ENCODE peak calls at places on chromosomes 4 and X, in eight cellular contexts. One of them, this sample, is unnamed.

GRCh38 chr4:138952405-138952804 is 63.2 kb upstream of the NOCT start:
- DNase-seq in dorsolateral prefrontal cortex: no peak
- DNase-seq in ovary: no peak
- DNase-seq in cardiac muscle cell: no peak
- DNase-seq in esophagus squamous epithelium: no peak
- DNase-seq in fibroblast of mammary gland: peak
- DNase-seq in fibroblast of lung: no peak
- DNase-seq in foreskin fibroblast: no peak
- DNase-seq in this sample: no peak

GRCh38 chr4:56641494-56642051 is 39.5 kb downstream of the HOPX start:
- DNase-seq in dorsolateral prefrontal cortex: no peak
- DNase-seq in ovary: no peak
- DNase-seq in cardiac muscle cell: no peak
- DNase-seq in esophagus squamous epithelium: no peak
- DNase-seq in fibroblast of mammary gland: peak
- DNase-seq in fibroblast of lung: peak
- DNase-seq in foreskin fibroblast: peak
- DNase-seq in this sample: peak

GRCh38 chr4:7186516-7187296 is 5.6 kb upstream of the SORCS2 start:
- DNase-seq in dorsolateral prefrontal cortex: no peak
- DNase-seq in ovary: no peak
- DNase-seq in cardiac muscle cell: no peak
- DNase-seq in esophagus squamous epithelium: no peak
- DNase-seq in fibroblast of mammary gland: no peak
- DNase-seq in fibroblast of lung: no peak
- DNase-seq in foreskin fibroblast: no peak
- DNase-seq in this sample: no peak

GRCh38 chr4:53455766-53456165 is 78.3 kb downstream of the FIP1L1 start:
- DNase-seq in dorsolateral prefrontal cortex: no peak
- DNase-seq in ovary: no peak
- DNase-seq in cardiac muscle cell: no peak
- DNase-seq in esophagus squamous epithelium: no peak
- DNase-seq in fibroblast of mammary gland: peak
- DNase-seq in fibroblast of lung: no peak
- DNase-seq in foreskin fibroblast: no peak
- DNase-seq in this sample: no peak

GRCh38 chrX:10875995-10876394 is 235.1 kb upstream of the HCCS start:
- DNase-seq in dorsolateral prefrontal cortex: no peak
- DNase-seq in ovary: no peak
- DNase-seq in cardiac muscle cell: no peak
- DNase-seq in esophagus squamous epithelium: no peak
- DNase-seq in fibroblast of mammary gland: no peak
- DNase-seq in fibroblast of lung: no peak
- DNase-seq in foreskin fibroblast: no peak
- DNase-seq in this sample: no peak

GRCh38 chr4:168560835-168561210 is 64.0 kb downstream of the PALLD start:
- DNase-seq in dorsolateral prefrontal cortex: no peak
- DNase-seq in ovary: no peak
- DNase-seq in cardiac muscle cell: no peak
- DNase-seq in esophagus squamous epithelium: no peak
- DNase-seq in fibroblast of mammary gland: no peak
- DNase-seq in fibroblast of lung: no peak
- DNase-seq in foreskin fibroblast: peak
- DNase-seq in this sample: no peak

GRCh38 chr4:154593868-154594267 is 3.3 kb upstream of the FGA start:
- DNase-seq in dorsolateral prefrontal cortex: peak
- DNase-seq in ovary: no peak
- DNase-seq in cardiac muscle cell: no peak
- DNase-seq in esophagus squamous epithelium: no peak
- DNase-seq in fibroblast of mammary gland: no peak
- DNase-seq in fibroblast of lung: no peak
- DNase-seq in foreskin fibroblast: no peak
- DNase-seq in this sample: no peak

GRCh38 chr4:80138556-80139538 is 58.5 kb upstream of the PRDM8 start:
- DNase-seq in dorsolateral prefrontal cortex: no peak
- DNase-seq in ovary: no peak
- DNase-seq in cardiac muscle cell: no peak
- DNase-seq in esophagus squamous epithelium: no peak
- DNase-seq in fibroblast of mammary gland: peak
- DNase-seq in fibroblast of lung: peak
- DNase-seq in foreskin fibroblast: peak
- DNase-seq in this sample: peak

GRCh38 chrX:134948333-134949241 is 42.2 kb upstream of the SMIM10 start:
- DNase-seq in dorsolateral prefrontal cortex: no peak
- DNase-seq in ovary: no peak
- DNase-seq in cardiac muscle cell: peak
- DNase-seq in esophagus squamous epithelium: no peak
- DNase-seq in fibroblast of mammary gland: peak
- DNase-seq in fibroblast of lung: peak
- DNase-seq in foreskin fibroblast: peak
- DNase-seq in this sample: peak

GRCh38 chr4:81666491-81666890 is 194.8 kb upstream of the RASGEF1B start:
- DNase-seq in dorsolateral prefrontal cortex: no peak
- DNase-seq in ovary: no peak
- DNase-seq in cardiac muscle cell: no peak
- DNase-seq in esophagus squamous epithelium: no peak
- DNase-seq in fibroblast of mammary gland: no peak
- DNase-seq in fibroblast of lung: no peak
- DNase-seq in foreskin fibroblast: no peak
- DNase-seq in this sample: no peak

DNA sequence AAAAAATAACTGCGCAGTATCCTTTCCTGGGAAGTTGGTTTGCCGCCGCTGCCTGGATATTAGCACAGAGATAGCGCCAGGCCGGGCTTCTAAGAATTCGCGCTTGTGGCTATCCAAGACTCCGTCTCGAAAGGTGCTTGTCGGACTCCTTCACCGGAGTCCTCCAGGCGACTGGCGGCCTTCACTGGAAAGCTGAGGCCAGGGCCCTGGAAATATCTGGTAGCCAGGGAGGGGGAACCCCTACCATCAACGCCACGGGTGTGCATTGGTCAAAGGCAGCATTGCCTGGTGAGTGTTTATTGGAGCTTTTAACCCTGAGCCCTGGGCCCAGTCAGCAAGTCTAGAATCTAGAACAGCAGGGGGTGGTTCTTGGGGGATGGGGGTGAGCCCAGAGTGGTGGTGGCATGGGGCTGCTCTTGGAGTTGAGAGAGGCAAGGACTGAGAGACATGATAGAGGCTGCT is 567 bp upstream of the PIM2 start:
- DNase-seq in dorsolateral prefrontal cortex: no peak
- DNase-seq in ovary: no peak
- DNase-seq in cardiac muscle cell: no peak
- DNase-seq in esophagus squamous epithelium: no peak
- DNase-seq in fibroblast of mammary gland: no peak
- DNase-seq in fibroblast of lung: no peak
- DNase-seq in foreskin fibroblast: no peak
- DNase-seq in this sample: no peak
- H3K4me3 ChIP-seq in dorsolateral prefrontal cortex: peak
- H3K4me3 ChIP-seq in ovary: peak
- H3K4me3 ChIP-seq in cardiac muscle cell: peak
- H3K4me3 ChIP-seq in esophagus squamous epithelium: peak
- H3K4me3 ChIP-seq in fibroblast of mammary gland: peak
- H3K4me3 ChIP-seq in fibroblast of lung: peak
- H3K4me3 ChIP-seq in foreskin fibroblast: peak
- H3K4me3 ChIP-seq in this sample: peak

DNA sequence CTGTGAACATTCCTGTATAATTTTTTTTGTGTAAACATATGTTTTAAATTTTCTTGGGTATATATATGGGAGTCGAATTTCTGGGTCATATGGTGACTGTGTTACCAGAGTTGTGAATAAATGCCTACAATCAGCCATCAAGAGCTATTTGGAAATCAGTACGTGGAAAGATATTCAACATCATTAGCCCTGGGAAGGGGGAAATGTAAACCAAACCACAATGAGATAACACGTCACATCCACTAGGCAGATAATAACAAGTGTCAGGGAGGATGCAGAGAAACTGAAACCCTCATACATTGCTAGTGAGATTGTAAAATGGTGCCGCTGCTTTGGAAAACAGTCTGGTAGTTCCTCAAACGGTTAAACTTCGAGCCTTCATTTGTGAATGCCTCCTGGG is 43.9 kb downstream of the LUZP4 start:
- DNase-seq in dorsolateral prefrontal cortex: no peak
- DNase-seq in ovary: no peak
- DNase-seq in cardiac muscle cell: no peak
- DNase-seq in esophagus squamous epithelium: no peak
- DNase-seq in fibroblast of mammary gland: no peak
- DNase-seq in fibroblast of lung: peak
- DNase-seq in foreskin fibroblast: peak
- DNase-seq in this sample: peak
- H3K4me3 ChIP-seq in dorsolateral prefrontal cortex: no peak
- H3K4me3 ChIP-seq in ovary: no peak
- H3K4me3 ChIP-seq in cardiac muscle cell: no peak
- H3K4me3 ChIP-seq in esophagus squamous epithelium: no peak
- H3K4me3 ChIP-seq in fibroblast of mammary gland: no peak
- H3K4me3 ChIP-seq in fibroblast of lung: no peak
- H3K4me3 ChIP-seq in foreskin fibroblast: no peak
- H3K4me3 ChIP-seq in this sample: no peak

DNA sequence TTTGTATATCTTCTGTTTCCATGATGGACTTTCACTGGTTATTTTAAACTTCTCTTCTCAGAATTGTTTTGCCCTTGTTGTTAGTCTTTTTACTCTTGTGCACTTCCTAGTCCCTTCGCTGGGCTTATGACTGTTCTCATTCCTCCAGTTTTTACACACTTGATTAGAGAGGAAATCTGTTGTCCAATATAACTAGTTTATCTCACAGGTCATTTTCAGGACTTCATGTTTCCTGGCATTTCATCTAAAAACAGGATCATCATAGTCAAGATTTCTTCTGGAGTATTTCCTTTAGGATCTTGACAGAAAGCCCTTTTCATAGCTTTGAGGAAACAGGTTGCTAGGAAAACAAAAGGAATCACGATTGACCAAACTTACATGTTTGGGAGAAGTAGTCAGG is 3.0 kb downstream of the FNIP2 start:
- DNase-seq in dorsolateral prefrontal cortex: no peak
- DNase-seq in ovary: no peak
- DNase-seq in cardiac muscle cell: no peak
- DNase-seq in esophagus squamous epithelium: no peak
- DNase-seq in fibroblast of mammary gland: no peak
- DNase-seq in fibroblast of lung: no peak
- DNase-seq in foreskin fibroblast: no peak
- DNase-seq in this sample: no peak
- H3K4me3 ChIP-seq in dorsolateral prefrontal cortex: peak
- H3K4me3 ChIP-seq in ovary: no peak
- H3K4me3 ChIP-seq in cardiac muscle cell: peak
- H3K4me3 ChIP-seq in esophagus squamous epithelium: no peak
- H3K4me3 ChIP-seq in fibroblast of mammary gland: no peak
- H3K4me3 ChIP-seq in fibroblast of lung: no peak
- H3K4me3 ChIP-seq in foreskin fibroblast: no peak
- H3K4me3 ChIP-seq in this sample: no peak

GRCh38 chr4:15689540-15689939 is 7.9 kb downstream of the FAM200B start:
- DNase-seq in dorsolateral prefrontal cortex: no peak
- DNase-seq in ovary: no peak
- DNase-seq in cardiac muscle cell: no peak
- DNase-seq in esophagus squamous epithelium: no peak
- DNase-seq in fibroblast of mammary gland: peak
- DNase-seq in fibroblast of lung: no peak
- DNase-seq in foreskin fibroblast: no peak
- DNase-seq in this sample: peak
- H3K4me3 ChIP-seq in dorsolateral prefrontal cortex: no peak
- H3K4me3 ChIP-seq in ovary: no peak
- H3K4me3 ChIP-seq in cardiac muscle cell: no peak
- H3K4me3 ChIP-seq in esophagus squamous epithelium: no peak
- H3K4me3 ChIP-seq in fibroblast of mammary gland: no peak
- H3K4me3 ChIP-seq in fibroblast of lung: no peak
- H3K4me3 ChIP-seq in foreskin fibroblast: no peak
- H3K4me3 ChIP-seq in this sample: no peak

GRCh38 chr4:8199594-8200301 is 658 bp downstream of the SH3TC1 start:
- DNase-seq in dorsolateral prefrontal cortex: no peak
- DNase-seq in ovary: no peak
- DNase-seq in cardiac muscle cell: no peak
- DNase-seq in esophagus squamous epithelium: no peak
- DNase-seq in fibroblast of mammary gland: no peak
- DNase-seq in fibroblast of lung: no peak
- DNase-seq in foreskin fibroblast: no peak
- DNase-seq in this sample: peak

GRCh38 chr4:8202526-8203375 is 3.7 kb downstream of the SH3TC1 start:
- DNase-seq in dorsolateral prefrontal cortex: no peak
- DNase-seq in ovary: no peak
- DNase-seq in cardiac muscle cell: no peak
- DNase-seq in esophagus squamous epithelium: no peak
- DNase-seq in fibroblast of mammary gland: no peak
- DNase-seq in fibroblast of lung: no peak
- DNase-seq in foreskin fibroblast: no peak
- DNase-seq in this sample: no peak

GRCh38 chr4:8200302-8200975 is 1.3 kb downstream of the SH3TC1 start:
- DNase-seq in dorsolateral prefrontal cortex: no peak
- DNase-seq in ovary: no peak
- DNase-seq in cardiac muscle cell: no peak
- DNase-seq in esophagus squamous epithelium: no peak
- DNase-seq in fibroblast of mammary gland: peak
- DNase-seq in fibroblast of lung: peak
- DNase-seq in foreskin fibroblast: peak
- DNase-seq in this sample: peak

GRCh38 chr4:8202108-8202507 is 3.0 kb downstream of the SH3TC1 start:
- DNase-seq in dorsolateral prefrontal cortex: no peak
- DNase-seq in ovary: no peak
- DNase-seq in cardiac muscle cell: no peak
- DNase-seq in esophagus squamous epithelium: no peak
- DNase-seq in fibroblast of mammary gland: no peak
- DNase-seq in fibroblast of lung: no peak
- DNase-seq in foreskin fibroblast: no peak
- DNase-seq in this sample: no peak

DNA sequence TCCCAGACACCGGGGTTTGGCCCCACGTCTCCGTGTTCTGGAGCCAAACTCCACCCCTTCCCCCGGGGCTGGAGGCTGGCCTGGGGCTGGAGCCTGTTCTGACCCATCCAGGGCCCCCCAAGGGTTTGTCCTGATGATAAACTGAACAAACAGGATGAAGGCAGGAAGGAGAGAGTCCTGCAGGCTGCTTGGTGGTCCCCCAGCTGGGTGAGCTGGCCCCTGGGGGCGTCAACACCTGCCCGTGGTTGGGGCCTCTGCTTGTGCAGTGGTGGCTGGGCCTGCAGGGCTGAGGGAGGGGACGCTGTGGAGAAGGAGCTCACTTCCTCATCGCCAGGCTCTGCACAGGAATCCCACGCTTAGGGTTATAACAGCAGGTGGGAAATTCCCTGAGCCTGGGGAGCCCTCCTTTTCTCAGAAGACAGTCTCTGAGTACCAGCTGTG is 2.3 kb downstream of the SH3TC1 start:
- DNase-seq in dorsolateral prefrontal cortex: no peak
- DNase-seq in ovary: no peak
- DNase-seq in cardiac muscle cell: no peak
- DNase-seq in esophagus squamous epithelium: no peak
- DNase-seq in fibroblast of mammary gland: no peak
- DNase-seq in fibroblast of lung: no peak
- DNase-seq in foreskin fibroblast: no peak
- DNase-seq in this sample: no peak
- H3K4me3 ChIP-seq in dorsolateral prefrontal cortex: peak
- H3K4me3 ChIP-seq in ovary: no peak
- H3K4me3 ChIP-seq in cardiac muscle cell: no peak
- H3K4me3 ChIP-seq in esophagus squamous epithelium: no peak
- H3K4me3 ChIP-seq in fibroblast of mammary gland: no peak
- H3K4me3 ChIP-seq in fibroblast of lung: no peak
- H3K4me3 ChIP-seq in foreskin fibroblast: no peak
- H3K4me3 ChIP-seq in this sample: peak

GRCh38 chrX:45830343-45830742 is 629.7 kb upstream of the DIPK2B start:
- DNase-seq in dorsolateral prefrontal cortex: no peak
- DNase-seq in ovary: no peak
- DNase-seq in cardiac muscle cell: no peak
- DNase-seq in esophagus squamous epithelium: no peak
- DNase-seq in fibroblast of mammary gland: no peak
- DNase-seq in fibroblast of lung: no peak
- DNase-seq in foreskin fibroblast: no peak
- DNase-seq in this sample: no peak
- H3K4me3 ChIP-seq in dorsolateral prefrontal cortex: no peak
- H3K4me3 ChIP-seq in ovary: no peak
- H3K4me3 ChIP-seq in cardiac muscle cell: no peak
- H3K4me3 ChIP-seq in esophagus squamous epithelium: no peak
- H3K4me3 ChIP-seq in fibroblast of mammary gland: no peak
- H3K4me3 ChIP-seq in fibroblast of lung: no peak
- H3K4me3 ChIP-seq in foreskin fibroblast: no peak
- H3K4me3 ChIP-seq in this sample: no peak

This sample was measured in fibroblast of villous mesenchyme.